ENCODE peak calls at places on chromosome 16, in six cellular contexts. T is K562, H is HepG2, P is SK-N-SH, I is GM12878, M is H1. V is an unnamed sample.

GRCh38 chr16:51636913-51637743 is 486.1 kb upstream of the SALL1 start:
- DNase-seq in P (peak; percentile 48), I (no peak), H (no peak), T (no peak), M (peak; percentile 65), V (no peak)

GRCh38 chr16:4749700-4750257 is 15.4 kb downstream of the DNAAF8 start:
- DNase-seq in P (no peak), T (no peak), I (no peak), H (no peak), M (no peak), V (no peak)

GRCh38 chr16:49021136-49021535 is 260.5 kb downstream of the CBLN1 start:
- DNase-seq in T (no peak), M (peak; percentile 40), I (no peak), H (no peak), P (peak; percentile 40), V (no peak)

GRCh38 chr16:58039829-58040495 is 14.4 kb downstream of the MMP15 start:
- DNase-seq in I (no peak), T (no peak), M (no peak), P (peak; percentile 27), H (no peak), V (no peak)

GRCh38 chr16:19696312-19696711 is 21.7 kb downstream of the KNOP1 start:
- DNase-seq in I (no peak), P (no peak), M (no peak), H (no peak), T (peak; percentile 75), V (no peak)

GRCh38 chr16:89357460-89357859 is 132.9 kb downstream of the ANKRD11 start:
- DNase-seq in I (no peak), T (peak; percentile 48), M (no peak), H (no peak), P (peak; percentile 89), V (peak; percentile 69)

GRCh38 chr16:88649195-88649923 is 1.5 kb downstream of the CYBA start:
- DNase-seq in M (no peak), I (no peak), T (no peak), P (no peak), H (peak; percentile 68), V (peak; percentile 31)

GRCh38 chr16:89118361-89119061 is 24.9 kb downstream of the ACSF3 start:
- DNase-seq in I (no peak), H (peak; percentile 77), M (no peak), T (no peak), P (no peak), V (no peak)

GRCh38 chr16:72637306-72637705 is 410.6 kb downstream of the ZFHX3 start:
- DNase-seq in I (no peak), T (no peak), H (no peak), M (no peak), P (no peak), V (no peak)

GRCh38 chr16:89217388-89218191 is at the start of gene ZNF778:
- DNase-seq in P (peak; percentile 95), M (peak; percentile 86), I (peak; percentile 40), H (peak; percentile 77), T (peak; percentile 92), V (peak; percentile 65)

GRCh38 chr16:995087-995486 is 13.5 kb downstream of the SOX8 start:
- DNase-seq in M (no peak), T (no peak), I (no peak), H (no peak), P (no peak), V (no peak)

GRCh38 chr16:53726625-53727024 is 22.7 kb downstream of the FTO start:
- DNase-seq in M (no peak), H (peak; percentile 16), I (no peak), T (peak; percentile 56), P (no peak), V (no peak)

GRCh38 chr16:86229866-86230656 is 280.3 kb upstream of the FOXF1 start:
- DNase-seq in I (no peak), H (no peak), P (no peak), M (peak; percentile 17), T (no peak), V (no peak)

GRCh38 chr16:86229283-86229682 is 281.0 kb upstream of the FOXF1 start:
- DNase-seq in P (no peak), T (no peak), M (no peak), I (no peak), H (no peak), V (no peak)

GRCh38 chr16:86231321-86231995 is 278.9 kb upstream of the FOXF1 start:
- DNase-seq in T (no peak), M (peak; percentile 23), H (no peak), P (no peak), I (no peak), V (no peak)

GRCh38 chr16:86232496-86232895 is 277.8 kb upstream of the FOXF1 start:
- DNase-seq in M (no peak), I (no peak), T (no peak), P (no peak), H (no peak), V (no peak)

DNA sequence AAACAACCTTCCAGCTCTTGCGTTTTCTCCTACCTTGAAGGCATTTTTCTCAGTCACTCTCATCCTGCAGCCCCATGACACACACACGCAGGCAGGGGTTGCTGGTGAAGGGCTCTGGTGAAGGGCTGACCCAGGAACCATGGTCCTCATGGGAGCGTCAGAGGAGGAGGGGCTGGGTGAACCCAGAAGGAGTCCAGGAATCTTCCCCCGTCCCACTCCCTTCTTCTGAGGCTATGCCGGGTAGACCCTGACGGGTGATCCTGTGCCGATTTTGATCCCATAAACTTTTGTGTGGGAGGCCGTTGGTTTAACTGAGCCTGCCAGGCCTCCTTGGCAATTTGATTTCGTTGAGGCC is 278.4 kb upstream of the FOXF1 start:
- DNase-seq in T (no peak), M (no peak), P (no peak), H (no peak), I (no peak), V (no peak)
- TF ChIP-seq GABPA in T (no peak), M (no peak), P (no peak), H (no peak), I (no peak), V (no peak)

GRCh38 chr16:85573696-85574641 is 39.2 kb upstream of the GSE1 start:
- DNase-seq in H (no peak), M (no peak), I (no peak), P (peak; percentile 93), T (peak; percentile 92), V (no peak)
- TF ChIP-seq GABPA in H (no peak), M (no peak), I (no peak), P (no peak), T (peak; percentile 73), V (no peak)

GRCh38 chr16:31465788-31466370 is 6.1 kb upstream of the TGFB1I1 start:
- DNase-seq in H (no peak), T (no peak), P (no peak), M (no peak), I (no peak), V (no peak)

GRCh38 chr16:31461921-31462804 is 2.9 kb downstream of the ARMC5 start:
- DNase-seq in P (no peak), H (no peak), T (no peak), I (no peak), M (no peak), V (no peak)

GRCh38 chr16:31464781-31465260 is 5.5 kb downstream of the ARMC5 start:
- DNase-seq in I (no peak), H (no peak), T (no peak), P (no peak), M (no peak), V (no peak)

GRCh38 chr16:31466381-31466841 is 5.5 kb upstream of the TGFB1I1 start:
- DNase-seq in H (no peak), P (no peak), I (no peak), T (no peak), M (no peak), V (no peak)

GRCh38 chr16:31464348-31464769 is 5.1 kb downstream of the ARMC5 start:
- DNase-seq in M (no peak), P (peak; percentile 16), H (no peak), T (no peak), I (no peak), V (no peak)
- TF ChIP-seq GABPA in M (no peak), P (no peak), H (no peak), T (no peak), I (no peak), V (no peak)

DNA sequence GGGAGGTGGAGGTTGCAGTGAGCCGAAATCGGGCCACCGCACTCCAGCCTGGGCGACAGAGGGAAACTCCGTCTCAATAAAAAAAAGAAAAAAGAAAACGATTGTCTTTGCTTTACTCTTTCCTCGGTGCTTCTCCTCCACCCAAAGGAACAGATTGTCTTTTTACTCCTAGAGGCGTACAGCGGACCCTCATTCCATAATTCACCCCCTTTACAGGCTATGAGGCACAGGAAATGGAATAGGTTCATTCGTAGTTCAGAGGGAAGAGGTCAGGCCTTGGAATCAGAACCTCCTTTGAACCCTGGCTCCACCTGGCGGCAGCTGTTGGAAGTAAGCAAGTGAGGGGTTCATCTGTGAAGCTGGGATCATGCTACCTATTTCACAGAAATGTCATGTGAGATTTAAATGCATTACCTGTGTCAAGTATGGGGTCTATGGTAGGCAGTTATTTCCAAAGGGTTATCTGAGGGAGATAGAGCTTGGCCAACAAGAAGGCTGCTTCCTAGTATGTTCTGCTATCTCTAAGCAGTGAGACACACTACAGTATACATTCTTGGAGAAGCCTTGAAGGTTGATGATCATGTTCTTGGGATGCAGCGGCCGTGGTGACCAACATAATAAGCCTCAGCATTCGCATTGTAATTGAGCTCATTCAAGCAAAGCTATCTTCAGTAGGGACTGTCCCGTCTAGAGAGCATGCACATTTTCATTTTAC is 18.6 kb upstream of the ZNF689 start:
- DNase-seq in T (peak; percentile 92), P (peak; percentile 74), M (peak; percentile 98), I (no peak), H (peak; percentile 81), V (peak; percentile 89)
- TF ChIP-seq GABPA in T (peak; percentile 68), P (peak; percentile 38), M (no peak), I (no peak), H (no peak), V (no peak)

DNA sequence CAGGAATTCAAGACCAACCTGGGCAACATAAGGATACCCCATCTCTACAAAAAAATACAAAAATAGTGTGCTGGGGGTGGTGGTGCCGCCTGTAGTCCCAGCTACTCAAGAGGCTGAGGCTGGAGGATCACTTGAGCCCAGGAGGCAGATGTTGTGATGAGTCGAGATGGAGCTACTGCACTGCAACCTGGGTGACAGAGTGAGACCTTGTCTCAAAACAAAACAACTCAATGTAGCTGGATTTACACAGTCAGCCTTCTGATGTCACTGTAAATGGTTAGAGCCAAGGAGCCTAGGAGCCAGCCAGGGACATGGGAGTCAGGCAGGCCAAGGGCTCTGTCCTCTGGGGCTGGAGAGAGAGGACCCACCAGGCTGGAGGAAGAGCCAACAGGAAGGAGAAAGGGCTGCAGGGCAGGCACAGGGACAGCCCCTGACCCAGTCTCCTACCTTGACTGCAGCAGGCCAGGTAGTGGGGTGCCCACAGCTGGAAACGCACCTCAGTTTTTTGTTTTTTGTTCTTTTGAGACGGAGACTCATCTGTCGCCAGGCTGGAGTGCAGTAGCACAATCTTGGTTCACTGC is 8.4 kb downstream of the CDIPT start:
- DNase-seq in P (no peak), I (no peak), H (no peak), T (no peak), M (no peak), V (no peak)
- TF ChIP-seq GABPA in P (no peak), I (no peak), H (no peak), T (no peak), M (no peak), V (no peak)